ENCODE peak calls at places on chromosomes 12 and 14, in seven cellular contexts. W is NCI-H446 treated with DMSO at 0.1 percent for 48 hours, M is NCI-H1092, Y is stomach, C is right lobe of liver, Z is cardiac septum, Q is MM.1S. O is an unnamed sample.
A peak's percentile ranks its signal among the peaks of the same experiment; 100 is the strongest.

GRCh38 chr12:76083761-76084276 is 666 bp downstream of the NAP1L1 start:
- DNase-seq in W (no peak), M (peak; percentile 36), Y (peak; percentile 49), C (peak; percentile 79), Z (peak; percentile 85), Q (peak; percentile 77), O (peak; percentile 67)

GRCh38 chr12:1925125-1925963 is 6.9 kb upstream of the CACNA2D4 start:
- DNase-seq in W (no peak), M (no peak), Y (peak; percentile 22), C (peak; percentile 8), Z (no peak), Q (no peak), O (no peak)

GRCh38 chr12:1374296-1374695 is 220.1 kb downstream of the FBXL14 start:
- DNase-seq in W (no peak), M (no peak), Y (no peak), C (no peak), Z (no peak), Q (no peak), O (no peak)

GRCh38 chr14:100717371-100717770 is 9.3 kb upstream of the DLK1 start:
- DNase-seq in W (no peak), M (no peak), Y (no peak), C (no peak), Z (no peak), Q (no peak), O (no peak)

GRCh38 chr12:107525063-107525718 is 160.4 kb upstream of the PWP1 start:
- DNase-seq in W (no peak), M (no peak), Y (no peak), C (no peak), Z (no peak), Q (no peak), O (peak; percentile 61)

GRCh38 chr12:75556306-75556899 is 45.0 kb upstream of the KRR1 start:
- DNase-seq in W (no peak), M (no peak), Y (no peak), C (no peak), Z (no peak), Q (no peak), O (no peak)

GRCh38 chr14:27145170-27145569 is 547.3 kb upstream of the NOVA1 start:
- DNase-seq in W (no peak), M (no peak), Y (no peak), C (no peak), Z (no peak), Q (no peak), O (no peak)

GRCh38 chr12:106919910-106920544 is 35.7 kb upstream of the TMEM263 start:
- DNase-seq in W (no peak), M (peak; percentile 36), Y (no peak), C (no peak), Z (no peak), Q (peak; percentile 57), O (peak; percentile 49)

GRCh38 chr12:56107242-56107641 is 2.9 kb downstream of the PA2G4 start:
- DNase-seq in W (no peak), M (no peak), Y (no peak), C (no peak), Z (no peak), Q (no peak), O (no peak)

GRCh38 chr12:78916845-78917480 is 52.4 kb downstream of the SYT1 start:
- DNase-seq in W (no peak), M (no peak), Y (no peak), C (no peak), Z (no peak), Q (no peak), O (no peak)

GRCh38 chr12:13425766-13426165 is 229.2 kb downstream of the EMP1 start:
- DNase-seq in W (no peak), M (no peak), Y (no peak), C (no peak), Z (no peak), Q (no peak), O (no peak)